ENCODE peak calls at places on chromosome 4, in seven cellular contexts. N is GM12865; R is NAMALWA; H is mucosa of gallbladder; I is activated CD4-positive, alpha-beta T cell treated with anti-CD3 and anti-CD28 coated beads, Interleukin-2, amount 50 U/mL, for 4 hours; G is D341Med; W is colonic mucosa. F is an unnamed sample.

GRCh38 chr4:40848981-40849380 is 99.2 kb downstream of the NSUN7 start:
- DNase-seq in W (no peak), I (no peak), H (no peak), G (no peak), R (no peak), N (no peak), F (no peak)

GRCh38 chr4:104163820-104164219 is 330.9 kb downstream of the CXXC4 start:
- DNase-seq in W (no peak), R (no peak), I (no peak), G (no peak), H (no peak), N (no peak), F (no peak)

GRCh38 chr4:150119492-150119891 is 41.2 kb downstream of the DCLK2 start:
- DNase-seq in H (no peak), G (no peak), R (no peak), I (no peak), W (no peak), N (no peak), F (no peak)

GRCh38 chr4:127249066-127249766 is 383.5 kb upstream of the INTU start:
- DNase-seq in W (no peak), I (no peak), H (no peak), G (no peak), N (no peak), R (no peak), F (no peak)

GRCh38 chr4:38752393-38752961 is 30.3 kb downstream of the TLR10 start:
- DNase-seq in R (no peak), G (no peak), I (no peak), N (peak), W (no peak), H (no peak), F (no peak)

GRCh38 chr4:7256989-7257810 is 64.9 kb downstream of the SORCS2 start:
- DNase-seq in I (no peak), N (no peak), H (no peak), R (no peak), G (no peak), W (no peak), F (peak)

GRCh38 chr4:138889216-138889615 is 126.4 kb upstream of the NOCT start:
- DNase-seq in H (no peak), R (no peak), G (no peak), N (no peak), I (no peak), W (no peak), F (no peak)

GRCh38 chr4:168151313-168151712 is 59.0 kb downstream of the ANXA10 start:
- DNase-seq in N (no peak), I (no peak), G (no peak), H (no peak), R (no peak), W (no peak), F (no peak)

GRCh38 chr4:15003441-15003890 is 1.2 kb downstream of the CPEB2 start:
- DNase-seq in G (peak), N (peak), H (peak), W (peak), I (peak), R (peak), F (peak)

GRCh38 chr4:41214158-41215146 is at the start of gene APBB2:
- DNase-seq in W (peak), R (peak), G (peak), I (peak), H (peak), N (peak), F (peak)

GRCh38 chr4:168502886-168503285 is 6.0 kb downstream of the PALLD start:
- DNase-seq in R (no peak), G (no peak), H (no peak), I (no peak), W (no peak), N (no peak), F (no peak)

GRCh38 chr4:8157496-8157895 is 1.1 kb downstream of the ABLIM2 start:
- DNase-seq in N (no peak), H (no peak), G (no peak), W (no peak), I (no peak), R (no peak), F (no peak)

F was measured in transverse colon.